ENCODE peak calls at places on chromosomes 1 and 21, in four cellular contexts. U, C, D and W are unnamed samples. For H3K4me1 and H3K9me2, the result is how much of the 10 kb centered on the place peaks cover.

GRCh38 chr1:22526677-22527076 is 36.6 kb upstream of the EPHA8 start:
- DNase-seq in U (no peak), C (no peak), D (no peak), W (no peak)

GRCh38 chr1:246308533-246309075 is 198.5 kb downstream of the SMYD3 start:
- DNase-seq in U (no peak), C (no peak), D (no peak), W (no peak)

GRCh38 chr21:45293214-45293725 is 5.6 kb upstream of the POFUT2 start:
- DNase-seq in U (no peak), C (no peak), D (peak), W (no peak)

GRCh38 chr1:50098490-50099109 is 10.1 kb upstream of the ELAVL4 start:
- DNase-seq in U (no peak), C (no peak), D (no peak), W (no peak)

GRCh38 chr1:209354840-209355165 is 228.7 kb upstream of the CAMK1G start:
- DNase-seq in U (no peak), C (no peak), D (no peak), W (no peak)

GRCh38 chr1:54800899-54801759 is at the start of gene TTC22:
- DNase-seq in U (peak), C (peak), D (peak), W (peak)

GRCh38 chr1:46642091-46642680 is 25.6 kb upstream of the MOB3C start:
- DNase-seq in U (no peak), C (no peak), D (no peak), W (no peak)

GRCh38 chr1:53166912-53167311 is 24.5 kb upstream of the SLC1A7 start:
- DNase-seq in U (no peak), C (no peak), D (no peak), W (no peak)

GRCh38 chr21:15874610-15875009 is 144.8 kb downstream of the USP25 start:
- DNase-seq in U (no peak), C (peak), D (peak), W (no peak)

GRCh38 chr1:57987507-57987906 is 559.0 kb downstream of the OMA1 start:
- DNase-seq in U (no peak), C (no peak), D (no peak), W (no peak)

GRCh38 chr1:35544976-35545375 is 12.2 kb downstream of the KIAA0319L start:
- DNase-seq in U (no peak), C (no peak), D (peak), W (peak)

GRCh38 chr1:31239653-31240241 is at the start of gene NKAIN1:
- DNase-seq in U (no peak), C (no peak), D (peak), W (no peak)

GRCh38 chr1:93700532-93701469 is 19.2 kb upstream of the BCAR3 start:
- DNase-seq in U (no peak), C (no peak), D (no peak), W (no peak)

GRCh38 chr1:183165456-183165855 is 20.6 kb upstream of the LAMC2 start:
- DNase-seq in U (no peak), C (no peak), D (no peak), W (no peak)

GRCh38 chr1:40758578-40759343 is 24.8 kb upstream of the KCNQ4 start:
- DNase-seq in U (no peak), C (no peak), D (no peak), W (no peak)

GRCh38 chr1:74679811-74680210 is 6.2 kb upstream of the ERICH3 start:
- DNase-seq in U (no peak), C (no peak), D (peak), W (no peak)

GRCh38 chr21:25385912-25386474 is 221.3 kb downstream of the MRPL39 start:
- DNase-seq in U (peak), C (peak), D (peak), W (peak)

GRCh38 chr1:15139654-15140350 is 13.7 kb upstream of the TMEM51 start:
- DNase-seq in U (peak), C (peak), D (peak), W (no peak)

GRCh38 chr1:117826551-117827078 is 102.8 kb downstream of the GDAP2 start:
- DNase-seq in U (peak), C (peak), D (peak), W (no peak)

GRCh38 chr1:155254228-155254713 is 1.0 kb downstream of the ENTREP3 start:
- DNase-seq in U (no peak), C (no peak), D (no peak), W (peak)

GRCh38 chr1:195071461-195071860 is 1536.8 kb downstream of the KCNT2 start:
- DNase-seq in U (no peak), C (no peak), D (no peak), W (no peak)

GRCh38 chr1:176178316-176178715 is 28.8 kb downstream of the COP1 start:
- DNase-seq in U (no peak), C (no peak), D (no peak), W (no peak)

GRCh38 chr1:24151175-24151533 is 8.2 kb upstream of the IL22RA1 start:
- DNase-seq in U (no peak), C (no peak), D (peak), W (peak)

GRCh38 chr1:226372885-226373284 is 35.0 kb downstream of the PARP1 start:
- DNase-seq in U (no peak), C (no peak), D (no peak), W (no peak)

GRCh38 chr1:32181065-32181464 is 1.6 kb downstream of the TXLNA start:
- DNase-seq in U (no peak), C (no peak), D (no peak), W (no peak)

GRCh38 chr1:185860316-185860715 is 126.1 kb downstream of the HMCN1 start:
- DNase-seq in U (no peak), C (no peak), D (no peak), W (no peak)

GRCh38 chr1:93567255-93567918 is 114.2 kb downstream of the BCAR3 start:
- DNase-seq in U (no peak), C (peak), D (peak), W (no peak)

GRCh38 chr21:43015906-43016540 is 41.7 kb downstream of the PKNOX1 start:
- DNase-seq in U (no peak), C (no peak), D (no peak), W (peak)

GRCh38 chr1:67583462-67583950 is 101.5 kb upstream of the GADD45A start:
- DNase-seq in U (no peak), C (no peak), D (no peak), W (no peak)

GRCh38 chr1:240337795-240338194 is 246.1 kb downstream of the FMN2 start:
- DNase-seq in U (no peak), C (no peak), D (no peak), W (no peak)

GRCh38 chr1:224747578-224747977 is 131.5 kb downstream of the CNIH3 start:
- DNase-seq in U (no peak), C (no peak), D (peak), W (no peak)

GRCh38 chr1:38990401-38990745 is 703 bp upstream of the AKIRIN1 start:
- DNase-seq in U (no peak), C (no peak), D (no peak), W (no peak)

GRCh38 chr1:29811247-29811646 is 574.9 kb downstream of the PTPRU start:
- DNase-seq in U (no peak), C (no peak), D (no peak), W (no peak)

GRCh38 chr1:67608661-67609571 is 76.1 kb upstream of the GADD45A start:
- DNase-seq in U (no peak), C (no peak), D (no peak), W (no peak)

GRCh38 chr1:178945763-178946266 is 74.9 kb upstream of the ANGPTL1 start:
- DNase-seq in U (no peak), C (no peak), D (no peak), W (no peak)

GRCh38 chr1:58434181-58434580 is 112.3 kb downstream of the OMA1 start:
- DNase-seq in U (no peak), C (no peak), D (no peak), W (no peak)

GRCh38 chr1:156712626-156713025 is 7.2 kb upstream of the CRABP2 start:
- DNase-seq in U (no peak), C (peak), D (no peak), W (no peak)

GRCh38 chr1:78096976-78097375 is 51.2 kb downstream of the GIPC2 start:
- DNase-seq in U (no peak), C (no peak), D (no peak), W (no peak)

GRCh38 chr1:30525980-30526651 is 197.3 kb downstream of the MATN1 start:
- DNase-seq in U (peak), C (peak), D (peak), W (no peak)

GRCh38 chr1:23202263-23202749 is 15.0 kb downstream of the HTR1D start:
- DNase-seq in U (no peak), C (no peak), D (peak), W (peak)

DNA sequence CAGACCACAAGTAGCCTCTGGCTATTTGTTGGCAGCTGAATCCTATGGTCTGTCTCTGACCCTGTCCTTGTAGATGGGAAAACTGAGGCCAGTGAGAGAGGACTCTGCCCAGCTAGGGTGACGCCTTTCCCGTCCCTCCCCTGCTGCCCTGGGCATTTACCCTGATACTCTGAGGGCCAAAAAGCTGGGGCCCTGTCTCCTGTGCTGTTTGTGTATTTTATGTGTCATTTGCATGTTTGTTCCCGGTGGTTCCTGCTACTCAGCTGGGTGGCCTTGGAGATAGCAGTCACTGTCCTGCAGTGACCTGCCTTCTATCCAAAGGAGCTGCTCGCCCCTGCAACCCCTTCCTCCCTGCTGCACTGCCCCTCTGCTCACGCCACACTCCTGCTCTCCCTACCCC is 41.2 kb upstream of the KDM4A start:
- DNase-seq in U (no peak), C (peak), D (no peak), W (no peak)
- H2AFZ ChIP-seq in U (no peak), C (no peak), D (no peak), W (no peak)

GRCh38 chr21:35237287-35237686 is 188.2 kb upstream of the RUNX1 start:
- DNase-seq in U (no peak), C (no peak), D (no peak), W (no peak)

GRCh38 chr21:35232545-35233176 is 183.6 kb upstream of the RUNX1 start:
- DNase-seq in U (peak), C (peak), D (peak), W (no peak)

GRCh38 chr21:35236090-35236489 is 187.0 kb upstream of the RUNX1 start:
- DNase-seq in U (no peak), C (no peak), D (no peak), W (peak)

GRCh38 chr21:35238119-35238518 is 189.0 kb upstream of the RUNX1 start:
- DNase-seq in U (no peak), C (no peak), D (no peak), W (no peak)

DNA sequence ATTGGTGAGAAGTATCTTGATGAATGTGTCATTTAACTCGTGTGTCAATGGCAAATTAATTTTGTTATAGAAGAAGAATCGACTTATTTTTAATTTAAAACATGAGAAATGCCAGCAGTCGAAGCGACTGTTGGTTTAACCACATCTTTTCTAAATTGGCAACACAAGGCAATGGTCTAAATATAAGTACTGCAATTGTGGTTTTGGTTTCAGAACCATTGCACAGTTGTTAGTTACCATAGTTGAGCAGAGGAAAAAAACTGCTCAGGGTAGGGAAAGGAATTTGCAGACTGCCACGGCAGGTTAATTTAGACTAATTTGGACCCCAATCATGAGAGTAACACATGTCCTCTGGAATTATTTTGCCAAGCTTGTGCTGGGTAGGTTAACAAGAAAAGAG is 185.6 kb upstream of the RUNX1 start:
- DNase-seq in U (no peak), C (no peak), D (no peak), W (peak)
- H3K4me1 ChIP-seq in U (under half), C (under half), D (under half), W (half or more)

GRCh38 chr1:62334434-62334833 is 15.2 kb upstream of the KANK4 start:
- DNase-seq in U (no peak), C (no peak), D (no peak), W (no peak)

GRCh38 chr1:62336638-62337534 is 17.7 kb upstream of the KANK4 start:
- DNase-seq in U (no peak), C (no peak), D (no peak), W (no peak)

GRCh38 chr1:62335656-62336055 is 16.4 kb upstream of the KANK4 start:
- DNase-seq in U (no peak), C (no peak), D (no peak), W (peak)

GRCh38 chr1:62337535-62337784 is 18.2 kb upstream of the KANK4 start:
- DNase-seq in U (no peak), C (no peak), D (no peak), W (no peak)

GRCh38 chr1:62333431-62333830 is 14.2 kb upstream of the KANK4 start:
- DNase-seq in U (peak), C (no peak), D (peak), W (no peak)
- H3K9me2 ChIP-seq in U (under half), C (under half), D (under half), W (under half)

DNA sequence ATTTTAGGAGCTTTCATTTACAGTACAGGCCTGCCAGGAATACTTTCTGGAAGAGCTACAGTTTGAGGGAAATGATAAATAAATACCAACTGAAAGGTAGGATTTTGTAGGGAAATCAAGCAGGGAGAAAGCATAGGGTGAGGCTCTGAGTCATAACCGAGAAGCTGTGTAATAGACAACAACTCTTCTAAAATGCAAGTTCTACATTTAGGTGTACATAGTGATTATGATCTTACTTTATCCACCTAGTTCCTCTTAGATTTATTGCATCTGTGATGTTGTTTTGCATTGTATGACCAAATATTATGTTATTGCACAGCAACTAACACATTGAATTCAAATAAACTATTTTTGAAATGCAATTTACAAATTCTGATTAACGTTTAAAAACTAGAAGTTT is 819.3 kb downstream of the PLA2G4A start:
- DNase-seq in U (no peak), C (no peak), D (peak), W (no peak)
- H2AFZ ChIP-seq in U (no peak), C (no peak), D (peak), W (peak)